ENCODE peak calls at places on chromosomes 1 and 21, in six cellular contexts. X is brain microvascular endothelial cell, M is PC-9, Q is fibroblast of lung, K is kidney epithelial cell, P is heart left ventricle. D is an unnamed sample.

GRCh38 chr1:157626099-157626498 is 28.2 kb upstream of the FCRL4 start:
- DNase-seq in X (no peak), M (no peak), Q (no peak), K (no peak), P (no peak), D (no peak)

GRCh38 chr1:22388666-22389455 is 62.8 kb upstream of the ZBTB40 start:
- DNase-seq in X (peak), M (peak), Q (peak), K (no peak), P (no peak), D (peak)

GRCh38 chr1:109929170-109929569 is 18.5 kb downstream of the CSF1 start:
- DNase-seq in X (no peak), M (no peak), Q (no peak), K (no peak), P (no peak), D (no peak)

GRCh38 chr1:155130272-155131006 is 2.8 kb downstream of the EFNA1 start:
- DNase-seq in X (no peak), M (no peak), Q (no peak), K (no peak), P (no peak), D (no peak)

GRCh38 chr1:19395678-19396192 is 83.6 kb downstream of the SLC66A1 start:
- DNase-seq in X (no peak), M (no peak), Q (peak), K (no peak), P (no peak), D (no peak)

GRCh38 chr21:17386498-17386897 is 126.3 kb upstream of the CXADR start:
- DNase-seq in X (no peak), M (no peak), Q (no peak), K (no peak), P (no peak), D (no peak)

GRCh38 chr1:51518730-51519047 is 377 bp downstream of the EPS15 start:
- DNase-seq in X (no peak), M (peak), Q (no peak), K (no peak), P (peak), D (no peak)

GRCh38 chr1:204197068-204197467 is 777 bp upstream of the KISS1 start:
- DNase-seq in X (no peak), M (no peak), Q (no peak), K (no peak), P (no peak), D (no peak)

GRCh38 chr1:33311706-33312412 is 9.0 kb downstream of the A3GALT2 start:
- DNase-seq in X (no peak), M (no peak), Q (no peak), K (no peak), P (no peak), D (no peak)

GRCh38 chr1:53344921-53345838 is 17.3 kb upstream of the LRP8 start:
- DNase-seq in X (no peak), M (no peak), Q (no peak), K (no peak), P (no peak), D (no peak)

GRCh38 chr1:45353685-45354084 is 13.4 kb upstream of the MUTYH start:
- DNase-seq in X (no peak), M (no peak), Q (no peak), K (no peak), P (no peak), D (no peak)

GRCh38 chr1:229819091-229819490 is 193.0 kb downstream of the URB2 start:
- DNase-seq in X (no peak), M (no peak), Q (no peak), K (no peak), P (no peak), D (no peak)

GRCh38 chr1:53409695-53410094 is 49.5 kb upstream of the DMRTB1 start:
- DNase-seq in X (no peak), M (peak), Q (no peak), K (no peak), P (no peak), D (no peak)

GRCh38 chr1:247173431-247173830 is 1.6 kb upstream of the ZNF124 start:
- DNase-seq in X (no peak), M (no peak), Q (no peak), K (no peak), P (no peak), D (no peak)

GRCh38 chr1:156656779-156657160 is 14.9 kb downstream of the BCAN start:
- DNase-seq in X (no peak), M (no peak), Q (no peak), K (no peak), P (no peak), D (no peak)

GRCh38 chr1:21857142-21857839 is 45.2 kb downstream of the LDLRAD2 start:
- DNase-seq in X (peak), M (no peak), Q (peak), K (no peak), P (no peak), D (no peak)

GRCh38 chr1:21344750-21345443 is 54.6 kb upstream of the ECE1 start:
- DNase-seq in X (no peak), M (no peak), Q (no peak), K (no peak), P (no peak), D (no peak)

GRCh38 chr1:983736-984475 is 2.0 kb upstream of the PERM1 start:
- DNase-seq in X (no peak), M (no peak), Q (no peak), K (no peak), P (peak), D (no peak)

GRCh38 chr1:83077411-83077810 is 921.5 kb downstream of the TTLL7 start:
- DNase-seq in X (no peak), M (no peak), Q (no peak), K (no peak), P (no peak), D (no peak)

GRCh38 chr1:153212201-153212600 is 5.2 kb upstream of the PRR9 start:
- DNase-seq in X (no peak), M (no peak), Q (no peak), K (no peak), P (no peak), D (no peak)

GRCh38 chr1:207923121-207923520 is 12.2 kb upstream of the CD34 start:
- DNase-seq in X (no peak), M (no peak), Q (no peak), K (no peak), P (no peak), D (no peak)

GRCh38 chr1:207922554-207922953 is 11.6 kb upstream of the CD34 start:
- DNase-seq in X (no peak), M (no peak), Q (no peak), K (no peak), P (peak), D (peak)

GRCh38 chr1:207925210-207925609 is 14.3 kb upstream of the CD34 start:
- DNase-seq in X (peak), M (no peak), Q (peak), K (no peak), P (peak), D (peak)

GRCh38 chr1:207920481-207921050 is 9.6 kb upstream of the CD34 start:
- DNase-seq in X (no peak), M (no peak), Q (no peak), K (no peak), P (no peak), D (no peak)

GRCh38 chr1:207923561-207923960 is 12.6 kb upstream of the CD34 start:
- DNase-seq in X (no peak), M (no peak), Q (no peak), K (no peak), P (peak), D (no peak)
- H3K4me3 ChIP-seq in X (no peak), M (no peak), Q (no peak), K (no peak), P (no peak), D (no peak)

DNA sequence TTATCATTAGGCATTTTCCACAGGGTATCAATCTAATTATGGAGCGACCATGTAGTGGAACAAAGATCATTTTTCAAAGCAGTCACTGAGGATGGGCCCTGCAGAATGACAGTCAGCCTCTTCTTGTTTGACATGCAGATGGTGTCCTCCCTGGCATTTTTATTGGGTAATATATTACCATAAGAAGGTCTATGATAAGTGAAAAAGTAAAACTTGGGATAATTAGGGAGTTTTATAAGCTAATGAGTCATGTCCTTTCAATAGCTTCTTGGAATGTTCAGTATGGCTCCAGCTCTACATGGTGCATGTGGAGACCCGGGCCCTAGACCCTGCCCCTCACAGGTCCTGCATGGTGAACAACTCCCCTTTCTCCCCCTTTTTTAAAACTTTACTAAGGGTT is 232.2 kb upstream of the COA6 start:
- DNase-seq in X (no peak), M (no peak), Q (no peak), K (no peak), P (no peak), D (no peak)
- TF ChIP-seq CTCF in X (no peak), M (no peak), Q (no peak), K (no peak), P (no peak), D (no peak)

DNA sequence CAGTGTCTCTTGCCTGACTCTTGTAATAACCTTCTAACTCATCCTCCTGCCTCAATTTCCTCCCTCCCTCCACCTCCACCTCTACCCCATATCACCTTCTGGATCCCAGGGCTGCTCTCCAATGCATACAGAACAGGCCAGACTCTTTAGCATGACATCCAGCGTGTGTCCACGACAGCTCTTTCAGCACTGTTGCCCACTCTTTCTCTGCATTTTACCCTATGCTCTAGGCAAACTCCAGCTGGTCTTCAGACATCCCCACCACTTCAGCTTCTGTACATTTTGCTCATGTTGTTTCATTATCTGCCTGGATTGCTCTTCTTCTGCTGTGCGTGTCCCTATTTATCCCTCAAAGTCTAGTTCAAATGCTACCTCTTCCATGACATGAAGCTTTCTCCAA is 4.8 kb downstream of the INKA2 start:
- DNase-seq in X (no peak), M (no peak), Q (no peak), K (no peak), P (no peak), D (no peak)
- H3K4me3 ChIP-seq in X (no peak), M (no peak), Q (no peak), K (no peak), P (no peak), D (no peak)

DNA sequence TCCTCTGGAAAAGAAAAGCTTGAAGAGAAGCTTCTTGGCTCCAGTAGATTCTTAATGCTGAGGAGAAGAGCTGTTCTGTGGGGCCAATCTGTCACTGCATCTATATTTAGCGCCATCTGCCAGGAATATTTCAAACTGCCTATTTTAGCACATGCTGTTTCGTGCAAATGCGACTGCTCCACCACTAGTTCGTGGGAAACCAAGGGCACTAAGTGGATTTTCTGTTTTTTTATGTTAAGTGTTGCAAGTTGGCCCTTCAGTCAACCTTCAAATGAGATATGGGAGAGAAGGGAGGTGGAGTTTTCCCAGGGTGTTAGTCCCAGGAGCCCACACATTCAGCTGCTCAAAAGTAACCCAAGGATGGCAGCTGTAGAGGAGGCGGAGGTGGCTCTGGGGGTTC is 91.9 kb downstream of the TSEN15 start:
- DNase-seq in X (peak), M (no peak), Q (no peak), K (no peak), P (no peak), D (peak)
- TF ChIP-seq CTCF in X (peak), M (no peak), Q (no peak), K (no peak), P (no peak), D (no peak)

GRCh38 chr1:193275773-193276172 is 89.4 kb upstream of the B3GALT2 start:
- DNase-seq in X (no peak), M (no peak), Q (no peak), K (no peak), P (no peak), D (no peak)
- H3K4me3 ChIP-seq in X (no peak), M (no peak), Q (no peak), K (no peak), P (no peak), D (no peak)